ENCODE peak calls at places on chromosomes 12 and 14, in five cellular contexts. N, Q, A, L and V are unnamed samples. For H3K4me1, the result is how much of the 10 kb centered on the place peaks cover.

GRCh38 chr14:66624319-66624937 is 116.5 kb downstream of the GPHN start:
- DNase-seq in Q (no peak), N (no peak), A (peak), L (no peak), V (no peak)

GRCh38 chr12:80469681-80470080 is 25.6 kb downstream of the PTPRQ start:
- DNase-seq in Q (no peak), L (no peak), A (no peak), N (no peak), V (no peak)

GRCh38 chr12:25308761-25309160 is 58.0 kb upstream of the KRAS start:
- DNase-seq in Q (no peak), L (no peak), A (no peak), N (no peak), V (no peak)

GRCh38 chr14:66638688-66639087 is 130.7 kb downstream of the GPHN start:
- DNase-seq in L (no peak), N (no peak), A (no peak), Q (no peak), V (no peak)

GRCh38 chr12:69341328-69341727 is 6.9 kb upstream of the LYZ start:
- DNase-seq in Q (no peak), N (no peak), L (no peak), A (no peak), V (no peak)

GRCh38 chr12:12254549-12254948 is 12.3 kb downstream of the LRP6 start:
- DNase-seq in A (no peak), N (no peak), Q (no peak), L (no peak), V (no peak)

GRCh38 chr14:22391908-22392307 is 197.1 kb downstream of the DAD1 start:
- DNase-seq in Q (peak), N (no peak), A (peak), L (peak), V (peak)

GRCh38 chr12:3291939-3292338 is 199.1 kb upstream of the PRMT8 start:
- DNase-seq in Q (no peak), L (no peak), A (no peak), N (no peak), V (no peak)

GRCh38 chr12:66964629-66965028 is 285.8 kb upstream of the GRIP1 start:
- DNase-seq in A (no peak), N (no peak), Q (no peak), L (no peak), V (no peak)

GRCh38 chr14:94974893-94975292 is 182.4 kb downstream of the DICER1 start:
- DNase-seq in Q (no peak), A (no peak), N (no peak), L (no peak), V (no peak)

GRCh38 chr12:31732926-31733548 is 4.2 kb upstream of the AMN1 start:
- DNase-seq in A (peak), N (no peak), Q (no peak), L (no peak), V (peak)

GRCh38 chr12:120117961-120118709 is 1.6 kb upstream of the RAB35 start:
- DNase-seq in Q (no peak), L (no peak), A (peak), N (no peak), V (no peak)

GRCh38 chr14:82504894-82505293 is 971.2 kb upstream of the SEL1L start:
- DNase-seq in Q (no peak), A (no peak), N (no peak), L (no peak), V (no peak)

GRCh38 chr14:34050606-34051005 is 99.7 kb upstream of the EGLN3 start:
- DNase-seq in A (no peak), L (no peak), N (no peak), Q (no peak), V (no peak)

GRCh38 chr12:108761226-108761625 is 29.9 kb upstream of the CORO1C start:
- DNase-seq in A (no peak), N (no peak), L (no peak), Q (no peak), V (no peak)

GRCh38 chr12:129941646-129942045 is 37.8 kb upstream of the TMEM132D start:
- DNase-seq in L (no peak), N (no peak), A (no peak), Q (no peak), V (no peak)

GRCh38 chr12:114004402-114004801 is 38.3 kb upstream of the RBM19 start:
- DNase-seq in L (no peak), N (no peak), Q (no peak), A (no peak), V (no peak)

GRCh38 chr12:57190037-57190436 is 26.6 kb upstream of the NXPH4 start:
- DNase-seq in L (no peak), Q (peak), N (no peak), A (no peak), V (no peak)

GRCh38 chr14:53108292-53108937 is 44.7 kb downstream of the DDHD1 start:
- DNase-seq in A (no peak), N (no peak), L (no peak), Q (no peak), V (peak)

GRCh38 chr12:19757317-19757877 is 318.1 kb downstream of the AEBP2 start:
- DNase-seq in N (no peak), A (peak), Q (no peak), L (no peak), V (no peak)

GRCh38 chr12:7289743-7290142 is 14.1 kb upstream of the ACSM4 start:
- DNase-seq in Q (no peak), N (no peak), L (peak), A (peak), V (no peak)

GRCh38 chr14:61537567-61538463 is 157.5 kb upstream of the HIF1A start:
- DNase-seq in A (no peak), Q (peak), L (no peak), N (no peak), V (peak)

GRCh38 chr14:68733086-68733621 is 59.7 kb downstream of the ZFP36L1 start:
- DNase-seq in N (no peak), A (no peak), Q (peak), L (no peak), V (no peak)

GRCh38 chr12:32455607-32456063 is 56.3 kb downstream of the FGD4 start:
- DNase-seq in Q (no peak), L (no peak), N (no peak), A (peak), V (no peak)

GRCh38 chr12:2198088-2198501 is 145.3 kb downstream of the CACNA1C start:
- DNase-seq in A (peak), Q (no peak), N (no peak), L (peak), V (peak)

GRCh38 chr12:102120564-102120873 is 536 bp downstream of the PARPBP start:
- DNase-seq in A (no peak), N (no peak), Q (no peak), L (no peak), V (no peak)

GRCh38 chr12:112148031-112148513 is 22.7 kb downstream of the TRAFD1 start:
- DNase-seq in N (no peak), Q (no peak), A (no peak), L (no peak), V (peak)

GRCh38 chr12:93571854-93572711 is at the start of gene SOCS2:
- DNase-seq in A (peak), L (no peak), Q (no peak), N (peak), V (peak)

GRCh38 chr14:86858043-86858442 is 1134.9 kb downstream of the GALC start:
- DNase-seq in Q (no peak), L (no peak), A (no peak), N (no peak), V (no peak)

GRCh38 chr12:132327351-132328171 is 1.8 kb downstream of the GALNT9 start:
- DNase-seq in A (no peak), L (no peak), Q (peak), N (no peak), V (no peak)

GRCh38 chr12:9751204-9752144 is 9.2 kb downstream of the CD69 start:
- DNase-seq in N (no peak), A (no peak), Q (no peak), L (no peak), V (no peak)

GRCh38 chr14:48575772-48576171 is 900.4 kb upstream of the MDGA2 start:
- DNase-seq in L (no peak), Q (no peak), A (no peak), N (no peak), V (no peak)
- H3K4me1 ChIP-seq in L (under half), Q (under half), A (under half), N (under half), V (under half)

GRCh38 chr14:81435048-81435577 is 35.0 kb upstream of the STON2 start:
- DNase-seq in N (no peak), A (no peak), Q (no peak), L (no peak), V (no peak)
- H3K4me3 ChIP-seq in N (no peak), A (peak), Q (peak), L (peak), V (no peak)

GRCh38 chr12:53972152-53972702 is 699 bp upstream of the HOXC11 start:
- DNase-seq in L (no peak), A (no peak), Q (no peak), N (no peak), V (no peak)
- H3K4me1 ChIP-seq in L (under half), A (under half), Q (under half), N (under half), V (half or more)

DNA sequence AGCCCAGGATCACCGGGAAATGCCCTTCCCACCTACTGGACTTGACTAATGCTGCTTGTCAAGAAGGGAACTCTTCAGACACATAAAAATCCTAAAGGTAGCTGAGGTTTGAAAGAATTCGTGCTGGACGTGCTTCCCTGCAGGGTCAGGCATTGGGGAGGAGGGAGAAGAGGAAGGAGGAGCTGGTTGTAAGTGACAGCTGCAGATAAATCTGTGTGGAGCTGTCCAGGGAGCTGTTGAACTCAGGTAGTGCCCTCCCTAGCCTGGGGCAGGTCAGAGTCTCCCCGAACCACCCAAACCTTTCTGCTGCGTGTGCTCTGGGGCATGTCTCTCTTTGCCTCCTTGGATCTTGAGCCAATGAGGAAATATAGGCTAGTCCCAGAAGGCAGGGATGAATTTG is 23.7 kb upstream of the FOS start:
- DNase-seq in Q (no peak), N (no peak), L (no peak), A (no peak), V (no peak)
- H3K4me3 ChIP-seq in Q (no peak), N (no peak), L (no peak), A (no peak), V (no peak)

GRCh38 chr12:89454080-89454848 is 70.3 kb downstream of the GALNT4 start:
- DNase-seq in N (no peak), Q (no peak), L (no peak), A (no peak), V (no peak)

GRCh38 chr12:89453579-89453978 is 71.0 kb downstream of the GALNT4 start:
- DNase-seq in L (no peak), A (no peak), Q (no peak), N (no peak), V (no peak)

GRCh38 chr12:89453121-89453520 is 71.5 kb downstream of the GALNT4 start:
- DNase-seq in L (no peak), Q (no peak), N (no peak), A (no peak), V (no peak)

GRCh38 chr12:89450922-89451321 is 73.7 kb downstream of the GALNT4 start:
- DNase-seq in N (no peak), Q (no peak), L (no peak), A (no peak), V (peak)

DNA sequence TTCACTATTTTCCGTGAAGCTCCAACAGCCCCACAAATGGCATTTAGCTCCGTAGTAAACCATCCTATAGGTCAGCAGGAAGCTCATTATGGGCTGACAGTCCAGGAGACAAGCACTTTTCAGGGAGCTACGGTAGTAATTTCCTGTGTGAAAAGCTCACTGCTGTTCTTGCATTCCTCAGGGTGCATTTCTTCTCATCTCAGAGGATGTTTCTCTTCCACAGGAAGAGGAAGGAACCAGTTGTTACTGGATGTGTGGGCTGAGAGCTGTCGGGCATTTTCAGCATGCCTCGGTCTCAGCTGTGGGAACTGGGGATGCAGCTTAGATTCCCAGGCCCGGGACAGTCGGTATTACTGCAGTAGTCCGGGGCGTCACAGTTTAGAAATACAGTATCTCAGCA is 72.7 kb downstream of the GALNT4 start:
- DNase-seq in Q (no peak), N (no peak), A (peak), L (peak), V (peak)
- H3K4me1 ChIP-seq in Q (under half), N (under half), A (under half), L (under half), V (half or more)

DNA sequence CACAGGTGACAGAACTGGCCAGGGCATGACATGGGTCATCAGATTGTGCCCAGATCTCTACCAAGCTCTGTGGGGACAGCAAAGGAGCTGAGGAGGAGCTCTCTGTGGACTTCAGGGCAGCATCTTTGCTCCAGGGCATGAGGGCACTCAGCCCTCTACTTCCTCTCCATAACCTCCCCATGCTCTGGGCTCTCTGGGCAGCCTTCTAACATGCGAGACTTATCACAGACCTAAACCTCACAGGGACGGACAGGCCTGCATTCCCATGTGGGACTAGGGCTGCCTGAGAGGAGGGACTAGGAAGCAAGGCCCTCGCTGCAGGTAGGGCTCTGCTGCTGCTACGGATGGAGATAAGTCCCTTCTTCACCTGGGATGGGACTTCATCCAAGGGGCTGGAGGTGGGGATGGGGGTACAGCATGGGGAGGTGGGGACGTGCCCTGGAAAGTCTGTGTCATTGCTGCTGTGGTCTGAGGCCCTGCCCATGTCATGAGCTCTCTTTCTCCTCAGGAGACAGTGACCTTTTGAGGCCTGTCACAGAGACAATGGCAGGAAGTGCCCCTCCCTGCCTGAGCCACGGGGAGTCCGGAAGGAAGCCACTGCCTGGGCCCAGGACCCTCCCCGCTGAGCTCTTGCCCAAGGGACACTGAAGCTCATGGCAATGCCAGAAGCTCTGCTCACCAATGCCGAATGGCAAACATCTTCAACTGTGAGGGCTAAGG is 44.1 kb downstream of the PITPNM2 start:
- DNase-seq in A (no peak), L (no peak), N (no peak), Q (peak), V (peak)
- H3K4me3 ChIP-seq in A (no peak), L (no peak), N (no peak), Q (no peak), V (no peak)

DNA sequence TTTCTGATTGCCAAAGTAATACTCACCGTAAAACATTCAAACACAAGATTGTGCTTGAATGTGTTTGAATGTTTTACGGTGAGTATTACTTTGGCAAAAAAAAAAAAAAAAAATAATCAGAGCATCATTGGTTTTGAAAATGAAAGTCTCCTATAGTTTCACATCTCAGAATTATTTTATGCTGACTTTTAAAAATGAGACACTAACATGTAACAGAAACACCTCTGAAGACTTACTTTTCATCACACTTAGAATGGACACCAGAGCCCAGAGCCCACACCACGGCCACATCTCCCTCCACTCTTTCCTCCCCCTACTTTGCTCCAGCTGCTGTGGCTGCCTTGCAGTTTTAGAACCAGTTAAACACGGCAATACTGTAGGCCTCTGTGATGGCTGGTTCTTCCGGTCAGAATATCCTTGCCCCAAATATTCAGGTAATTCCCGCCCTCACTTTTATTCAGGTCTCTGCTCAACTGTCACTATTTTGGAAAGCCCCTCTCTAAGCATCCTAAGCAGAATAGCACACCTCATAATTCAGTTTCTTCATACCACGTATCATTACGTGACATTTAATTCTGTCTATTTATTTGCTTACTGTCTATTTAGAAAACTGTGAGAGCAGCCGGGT is 138.9 kb upstream of the MAX start:
- DNase-seq in A (no peak), L (no peak), Q (no peak), N (no peak), V (no peak)
- H3K4me1 ChIP-seq in A (under half), L (under half), Q (under half), N (under half), V (half or more)

GRCh38 chr12:6091786-6092566 is 32.5 kb downstream of the VWF start:
- DNase-seq in Q (no peak), L (no peak), N (no peak), A (no peak), V (no peak)

GRCh38 chr12:6095269-6095668 is 29.2 kb downstream of the VWF start:
- DNase-seq in A (no peak), L (no peak), Q (no peak), N (no peak), V (no peak)

GRCh38 chr12:6093764-6094163 is 30.7 kb downstream of the VWF start:
- DNase-seq in L (no peak), N (no peak), A (no peak), Q (no peak), V (no peak)

GRCh38 chr12:6090786-6091185 is 33.7 kb downstream of the VWF start:
- DNase-seq in N (no peak), A (no peak), L (no peak), Q (no peak), V (no peak)

GRCh38 chr12:6092784-6093722 is 31.4 kb downstream of the VWF start:
- DNase-seq in Q (peak), L (no peak), A (no peak), N (peak), V (peak)
- H3K4me3 ChIP-seq in Q (no peak), L (no peak), A (no peak), N (no peak), V (no peak)

GRCh38 chr12:5383961-5384360 is 47.9 kb upstream of the NTF3 start:
- DNase-seq in Q (no peak), L (no peak), A (no peak), N (no peak), V (no peak)
- H3K4me1 ChIP-seq in Q (under half), L (under half), A (under half), N (under half), V (under half)